ENCODE peak calls at places on chromosomes 4 and X, in six cellular contexts. W is A549, B is KG1, M is A673, H is NCI-H1105 treated with DMSO at 0.1 percent for 48 hours, J is AG09309. P is an unnamed sample.

GRCh38 chrX:46727445-46727844 is 31.5 kb downstream of the SLC9A7 start:
- DNase-seq in H (no peak), W (no peak), M (no peak), J (no peak), B (no peak), P (no peak)

GRCh38 chrX:82648062-82648461 is 860.0 kb upstream of the POU3F4 start:
- DNase-seq in J (no peak), H (no peak), M (no peak), B (no peak), W (no peak), P (peak)

GRCh38 chr4:7324651-7325121 is 110.0 kb downstream of the PSAPL1 start:
- DNase-seq in M (no peak), H (peak), B (no peak), W (no peak), J (no peak), P (peak)

GRCh38 chr4:176927664-176928063 is 134.9 kb upstream of the VEGFC start:
- DNase-seq in H (no peak), M (peak), B (no peak), J (peak), W (no peak), P (peak)

GRCh38 chr4:74886490-74886889 is 46.4 kb upstream of the PARM1 start:
- DNase-seq in H (peak), B (no peak), M (peak), J (peak), W (no peak), P (no peak)

GRCh38 chrX:56033495-56034180 is 198.5 kb upstream of the KLF8 start:
- DNase-seq in W (no peak), M (no peak), H (no peak), J (no peak), B (no peak), P (no peak)

GRCh38 chr4:16124232-16124631 is 40.4 kb upstream of the PROM1 start:
- DNase-seq in J (no peak), W (no peak), B (no peak), M (no peak), H (peak), P (no peak)

GRCh38 chr4:80781436-80781835 is 249.1 kb upstream of the BMP3 start:
- DNase-seq in H (no peak), W (no peak), J (no peak), B (no peak), M (no peak), P (no peak)

GRCh38 chrX:6184900-6185515 is 43.7 kb downstream of the NLGN4X start:
- DNase-seq in H (peak), J (no peak), B (no peak), W (no peak), M (peak), P (no peak)

GRCh38 chrX:9871871-9872270 is 85.6 kb downstream of the SHROOM2 start:
- DNase-seq in W (no peak), B (no peak), M (no peak), H (no peak), J (peak), P (no peak)

GRCh38 chr4:39279416-39279815 is 86.7 kb downstream of the RFC1 start:
- DNase-seq in B (no peak), H (no peak), W (no peak), J (no peak), M (no peak), P (no peak)

GRCh38 chrX:95764972-95765451 is 919.6 kb upstream of the DIAPH2 start:
- DNase-seq in W (no peak), J (no peak), H (peak), M (peak), B (no peak), P (peak)

GRCh38 chr4:105990933-105991332 is 95.7 kb downstream of the NPNT start:
- DNase-seq in B (no peak), W (no peak), M (no peak), H (no peak), J (peak), P (no peak)

GRCh38 chr4:147723316-147723715 is 8.6 kb upstream of the ARHGAP10 start:
- DNase-seq in J (no peak), W (no peak), M (no peak), B (no peak), H (no peak), P (no peak)

GRCh38 chrX:34612036-34612435 is 45.0 kb downstream of the TMEM47 start:
- DNase-seq in J (no peak), B (no peak), W (no peak), M (no peak), H (no peak), P (no peak)

GRCh38 chr4:42630908-42631307 is 26.0 kb downstream of the ATP8A1 start:
- DNase-seq in B (no peak), H (no peak), J (no peak), M (no peak), W (no peak), P (peak)

GRCh38 chr4:10715135-10715534 is 30.6 kb upstream of the CLNK start:
- DNase-seq in B (no peak), J (no peak), W (no peak), M (no peak), H (no peak), P (no peak)

GRCh38 chrX:120428309-120428708 is 40.8 kb downstream of the LAMP2 start:
- DNase-seq in M (peak), B (no peak), J (no peak), W (no peak), H (no peak), P (no peak)

GRCh38 chr4:112704991-112705845 is 68.3 kb downstream of the LARP7 start:
- DNase-seq in M (peak), J (no peak), H (peak), W (peak), B (no peak), P (peak)

GRCh38 chrX:68983004-68983857 is 154.4 kb downstream of the EFNB1 start:
- DNase-seq in W (no peak), B (no peak), H (no peak), M (no peak), J (no peak), P (no peak)

GRCh38 chr4:1384675-1385372 is 21.4 kb downstream of the NKX1-1 start:
- DNase-seq in M (no peak), B (no peak), H (no peak), W (no peak), J (no peak), P (no peak)

P was measured in NCI-H82.